ENCODE peak calls at places on chromosomes 7 and 10, in ten cellular contexts. T is activated T-helper 1 cell treated with Interleukin-2 at 50 U/mL for 16 hours; F is T1000; J is GM20000; O is NCI-H2171 treated with DMSO at 0.1 percent for 48 hours; S is activated T-cell treated with anti-CD3 and anti-CD28 coated beads for 48 hours; W is iris pigment epithelial cell; D is Panc1; E is Calu3; Y is naive thymus-derived CD4-positive, alpha-beta T cell. Q is an unnamed sample.

GRCh38 chr10:119341236-119342016 is 134.1 kb downstream of the GRK5 start:
- DNase-seq in T (peak), F (no peak), J (peak), O (no peak), S (peak), W (peak), D (no peak), E (peak), Y (no peak), Q (peak)

GRCh38 chr7:96337519-96337918 is 15.6 kb upstream of the SLC25A13 start:
- DNase-seq in T (no peak), F (no peak), J (no peak), O (no peak), S (no peak), W (peak), D (no peak), E (no peak), Y (no peak), Q (no peak)

GRCh38 chr10:119575506-119575905 is 21.3 kb downstream of the TIAL1 start:
- DNase-seq in T (peak), F (no peak), J (no peak), O (no peak), S (no peak), W (peak), D (no peak), E (no peak), Y (peak), Q (no peak)

GRCh38 chr10:94803307-94803706 is 40.8 kb downstream of the CYP2C19 start:
- DNase-seq in T (no peak), F (no peak), J (no peak), O (no peak), S (no peak), W (no peak), D (no peak), E (no peak), Y (no peak), Q (no peak)

GRCh38 chr7:41164440-41164839 is 538.5 kb downstream of the INHBA start:
- DNase-seq in T (no peak), F (no peak), J (no peak), O (no peak), S (no peak), W (peak), D (no peak), E (no peak), Y (no peak), Q (no peak)

GRCh38 chr7:117810642-117811512 is 62.4 kb downstream of the CTTNBP2 start:
- DNase-seq in T (no peak), F (no peak), J (no peak), O (no peak), S (no peak), W (peak), D (no peak), E (no peak), Y (no peak), Q (no peak)

GRCh38 chr10:84352251-84352842 is 24.0 kb downstream of the CCSER2 start:
- DNase-seq in T (peak), F (no peak), J (peak), O (no peak), S (peak), W (peak), D (no peak), E (peak), Y (peak), Q (peak)

GRCh38 chr10:89518108-89518507 is 17.3 kb downstream of the SLC16A12 start:
- DNase-seq in T (no peak), F (no peak), J (no peak), O (no peak), S (no peak), W (no peak), D (no peak), E (no peak), Y (no peak), Q (no peak)

Q was measured in right cardiac atrium.